ENCODE peak calls at places on chromosomes 12 and 14, in four cellular contexts. Y is WTC11, R is choroid plexus epithelial cell, A is fibroblast of lung. O is an unnamed sample.

GRCh38 chr12:7588703-7589329 is 76.9 kb downstream of the APOBEC1 start:
- DNase-seq in A (peak), R (peak), Y (peak), O (peak)

GRCh38 chr12:81296556-81297305 is 218.9 kb downstream of the ACSS3 start:
- DNase-seq in Y (no peak), R (peak), A (peak), O (no peak)

GRCh38 chr12:106387847-106388246 is 30.3 kb downstream of the POLR3B start:
- DNase-seq in A (no peak), Y (no peak), R (no peak), O (no peak)

GRCh38 chr12:131380220-131380957 is 330.5 kb upstream of the SFSWAP start:
- DNase-seq in Y (no peak), R (no peak), A (no peak), O (no peak)

GRCh38 chr14:70808023-70808401 is 1.3 kb downstream of the MAP3K9 start:
- DNase-seq in A (no peak), Y (peak), R (peak), O (peak)

GRCh38 chr12:48021485-48022179 is 17.4 kb upstream of the COL2A1 start:
- DNase-seq in R (no peak), A (no peak), Y (peak), O (no peak)

GRCh38 chr12:117408161-117408791 is 46.9 kb upstream of the NOS1 start:
- DNase-seq in Y (no peak), A (no peak), R (peak), O (no peak)

GRCh38 chr12:50059440-50060119 is 2.2 kb downstream of the ASIC1 start:
- DNase-seq in A (no peak), Y (no peak), R (peak), O (no peak)

GRCh38 chr14:98963610-98964009 is 308.4 kb downstream of the BCL11B start:
- DNase-seq in R (no peak), A (no peak), Y (no peak), O (no peak)

GRCh38 chr12:100737168-100737567 is 57.4 kb upstream of the ANO4 start:
- DNase-seq in A (no peak), R (peak), Y (peak), O (no peak)
- TF ChIP-seq CTCF in A (no peak), R (no peak), Y (no peak), O (no peak)

GRCh38 chr14:74491952-74492351 is 1.2 kb downstream of the NPC2 start:
- DNase-seq in R (peak), Y (no peak), A (peak), O (no peak)
- TF ChIP-seq CTCF in R (peak), Y (no peak), A (peak), O (no peak)

DNA sequence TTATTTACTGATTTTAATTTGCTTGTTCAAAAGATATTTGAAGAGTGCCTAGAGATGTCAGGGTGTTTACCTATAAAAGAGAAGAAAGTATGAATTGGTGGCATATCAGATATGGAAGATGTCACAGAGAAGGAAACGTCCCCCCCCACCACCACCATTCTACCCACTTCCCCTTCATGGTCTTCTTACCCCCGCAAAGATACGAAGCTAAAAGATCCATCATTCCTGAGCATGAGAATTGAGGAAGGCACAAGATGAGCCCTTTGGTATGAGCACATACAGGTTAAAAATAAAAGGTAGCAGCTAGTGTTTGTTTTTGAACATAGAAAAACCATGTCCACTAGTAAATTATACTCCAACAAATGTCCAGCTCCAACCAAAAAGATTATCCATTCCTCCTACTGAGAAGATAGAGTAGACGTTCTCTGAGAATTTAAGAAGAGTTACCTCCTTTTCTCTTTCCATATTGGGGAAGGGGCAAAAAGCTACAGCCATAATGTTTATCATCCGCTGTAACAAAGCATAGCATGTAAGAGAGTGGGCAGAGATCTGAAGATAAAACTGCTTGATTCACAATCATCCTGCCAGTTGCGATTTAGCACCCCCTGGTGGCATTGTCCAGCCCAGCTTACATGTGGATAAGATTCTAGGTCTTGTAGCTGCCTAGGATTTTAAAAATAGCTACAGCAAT is 29.1 kb downstream of the NFYB start:
- DNase-seq in Y (peak), R (peak), A (peak), O (peak)
- TF ChIP-seq CTCF in Y (peak), R (peak), A (peak), O (peak)

GRCh38 chr12:100584261-100584660 is 10.8 kb downstream of the GAS2L3 start:
- DNase-seq in R (no peak), Y (no peak), A (no peak), O (no peak)
- TF ChIP-seq CTCF in R (no peak), Y (no peak), A (no peak), O (no peak)

DNA sequence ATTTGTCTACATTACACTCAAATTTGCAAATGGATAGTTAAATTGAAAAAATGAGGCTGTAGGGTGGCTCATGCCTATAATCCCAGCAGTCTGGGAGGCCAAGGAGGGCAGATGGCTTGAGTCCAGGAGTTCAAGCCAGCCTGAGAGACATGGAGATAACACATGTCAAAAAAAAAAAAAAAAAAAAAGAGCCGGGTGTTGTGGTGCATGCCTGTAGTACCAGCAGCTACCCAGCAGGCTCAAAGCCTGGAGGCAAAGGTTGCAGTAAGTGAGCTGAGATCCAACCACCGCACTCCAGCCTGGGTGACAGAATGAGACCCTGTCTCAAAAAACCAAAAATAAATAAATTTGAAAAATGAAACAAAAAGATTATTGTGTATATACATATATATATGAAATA is 119.9 kb upstream of the MGAT4C start:
- DNase-seq in A (no peak), R (peak), Y (peak), O (peak)
- TF ChIP-seq CTCF in A (peak), R (peak), Y (no peak), O (peak)

GRCh38 chr14:92785601-92786426 is 8.3 kb upstream of the GOLGA5 start:
- DNase-seq in Y (no peak), R (peak), A (peak), O (no peak)
- TF ChIP-seq CTCF in Y (no peak), R (peak), A (peak), O (no peak)

GRCh38 chr14:75238728-75239455 is 39.7 kb upstream of the FOS start:
- DNase-seq in A (no peak), R (no peak), Y (no peak), O (no peak)
- TF ChIP-seq CTCF in A (no peak), R (no peak), Y (no peak), O (no peak)